ENCODE peak calls at places on chromosomes 6 and 20, in seven cellular contexts. H, G, T, F, N, B and O are unnamed samples.

GRCh38 chr6:138824482-138825134 is 28.7 kb downstream of the ECT2L start:
- DNase-seq in H (no peak), G (no peak), T (peak), F (no peak), N (no peak), B (no peak), O (no peak)

GRCh38 chr6:91562955-91563354 is 976.1 kb upstream of the MAP3K7 start:
- DNase-seq in H (no peak), G (no peak), T (no peak), F (no peak), N (no peak), B (no peak), O (no peak)

GRCh38 chr20:19936801-19937583 is 80.2 kb upstream of the NAA20 start:
- DNase-seq in H (no peak), G (no peak), T (peak), F (no peak), N (no peak), B (peak), O (no peak)

GRCh38 chr20:31881945-31882344 is 11.5 kb downstream of the TTLL9 start:
- DNase-seq in H (no peak), G (no peak), T (no peak), F (no peak), N (no peak), B (no peak), O (no peak)

GRCh38 chr20:63553251-63553932 is 567 bp upstream of the FNDC11 start:
- DNase-seq in H (peak), G (peak), T (peak), F (peak), N (peak), B (peak), O (no peak)

GRCh38 chr20:57743450-57744095 is 33.8 kb upstream of the PMEPA1 start:
- DNase-seq in H (no peak), G (no peak), T (no peak), F (no peak), N (no peak), B (no peak), O (no peak)

GRCh38 chr6:21898107-21898796 is 304.7 kb downstream of the SOX4 start:
- DNase-seq in H (no peak), G (no peak), T (no peak), F (peak), N (no peak), B (no peak), O (no peak)

GRCh38 chr6:87118054-87118453 is 23.1 kb upstream of the CGA start:
- DNase-seq in H (no peak), G (no peak), T (no peak), F (no peak), N (no peak), B (no peak), O (no peak)

GRCh38 chr20:32329817-32330554 is 28.1 kb upstream of the ASXL1 start:
- DNase-seq in H (no peak), G (no peak), T (no peak), F (no peak), N (no peak), B (no peak), O (no peak)

GRCh38 chr6:137210903-137211302 is 8.3 kb downstream of the IFNGR1 start:
- DNase-seq in H (no peak), G (no peak), T (peak), F (no peak), N (peak), B (no peak), O (no peak)

GRCh38 chr6:134287863-134288537 is 29.9 kb downstream of the SGK1 start:
- DNase-seq in H (no peak), G (no peak), T (peak), F (peak), N (no peak), B (peak), O (no peak)

GRCh38 chr20:2299301-2299700 is 3.5 kb downstream of the TGM3 start:
- DNase-seq in H (peak), G (no peak), T (no peak), F (peak), N (no peak), B (no peak), O (peak)

GRCh38 chr20:54651252-54651651 is 175.9 kb downstream of the DOK5 start:
- DNase-seq in H (no peak), G (no peak), T (no peak), F (no peak), N (no peak), B (no peak), O (no peak)

GRCh38 chr20:40687384-40688128 is 1.5 kb downstream of the MAFB start:
- DNase-seq in H (peak), G (no peak), T (peak), F (peak), N (peak), B (no peak), O (no peak)

GRCh38 chr6:123380257-123380656 is 256.5 kb downstream of the TRDN start:
- DNase-seq in H (no peak), G (no peak), T (peak), F (peak), N (peak), B (peak), O (no peak)

GRCh38 chr6:43078651-43079050 is 2.5 kb downstream of the PTK7 start:
- DNase-seq in H (no peak), G (no peak), T (no peak), F (peak), N (no peak), B (no peak), O (no peak)

GRCh38 chr6:27312950-27313271 is 838 bp upstream of the POM121L2 start:
- DNase-seq in H (no peak), G (no peak), T (no peak), F (no peak), N (no peak), B (no peak), O (no peak)

GRCh38 chr20:48932375-48932941 is 10.9 kb downstream of the ARFGEF2 start:
- DNase-seq in H (no peak), G (no peak), T (no peak), F (no peak), N (no peak), B (no peak), O (no peak)

GRCh38 chr20:2468581-2469407 is 1.8 kb downstream of the SNRPB start:
- DNase-seq in H (no peak), G (no peak), T (no peak), F (peak), N (peak), B (peak), O (no peak)

GRCh38 chr20:22438346-22438745 is 146.0 kb downstream of the FOXA2 start:
- DNase-seq in H (no peak), G (no peak), T (no peak), F (no peak), N (no peak), B (no peak), O (no peak)

GRCh38 chr20:22437354-22437753 is 147.0 kb downstream of the FOXA2 start:
- DNase-seq in H (no peak), G (no peak), T (no peak), F (no peak), N (no peak), B (no peak), O (no peak)

GRCh38 chr20:22442318-22442717 is 142.1 kb downstream of the FOXA2 start:
- DNase-seq in H (no peak), G (no peak), T (no peak), F (no peak), N (no peak), B (no peak), O (no peak)

GRCh38 chr20:22438926-22439325 is 145.4 kb downstream of the FOXA2 start:
- DNase-seq in H (no peak), G (no peak), T (no peak), F (no peak), N (no peak), B (peak), O (no peak)
- TF ChIP-seq CTCF in H (no peak), G (no peak), T (no peak), F (peak), N (peak), B (peak), O (no peak)

GRCh38 chr6:104381907-104382306 is 477.8 kb downstream of the HACE1 start:
- DNase-seq in H (no peak), G (no peak), T (no peak), F (no peak), N (no peak), B (no peak), O (no peak)
- TF ChIP-seq CTCF in H (no peak), G (no peak), T (no peak), F (no peak), N (no peak), B (no peak), O (no peak)

DNA sequence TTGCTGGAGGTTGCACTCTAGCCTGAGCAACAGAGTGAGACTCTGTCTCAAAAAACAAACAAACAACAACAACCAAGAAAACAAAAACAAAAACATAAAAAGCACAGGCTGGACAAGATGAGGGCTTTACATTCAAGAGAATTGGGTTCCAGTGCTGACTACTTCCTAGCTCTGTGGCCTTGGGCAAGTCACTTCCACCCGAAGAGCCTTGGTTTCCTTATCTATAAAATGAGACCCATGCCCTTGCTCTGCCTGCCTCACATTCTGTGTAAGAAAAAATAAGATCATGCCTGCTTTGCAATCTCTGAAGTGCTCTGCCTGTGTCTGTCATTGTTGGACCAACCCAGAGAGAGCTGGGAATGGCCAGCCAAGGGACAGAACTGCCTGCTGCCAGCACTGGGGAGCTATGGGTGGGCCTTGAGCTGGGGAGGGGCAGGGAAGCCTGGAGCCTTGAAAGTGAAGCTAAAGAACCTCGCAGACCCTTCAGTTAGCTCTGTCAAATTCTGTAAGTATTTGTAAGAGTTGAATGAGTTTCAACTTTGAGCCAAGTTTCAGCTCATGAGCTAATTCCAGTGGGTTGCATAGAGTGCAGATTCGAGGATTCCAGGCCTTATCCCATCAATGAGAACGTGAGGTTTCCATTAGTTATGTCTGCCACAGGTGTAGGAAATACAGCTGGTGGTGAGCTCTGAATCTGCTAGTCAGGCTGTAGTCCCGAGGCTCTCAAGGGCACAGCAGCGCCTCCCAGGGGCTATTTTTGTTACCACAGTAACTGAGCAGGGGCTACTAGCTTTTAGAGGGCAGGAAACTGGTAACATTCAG is 93.2 kb downstream of the DLGAP4 start:
- DNase-seq in H (no peak), G (peak), T (peak), F (peak), N (no peak), B (peak), O (no peak)
- TF ChIP-seq CTCF in H (no peak), G (peak), T (peak), F (peak), N (no peak), B (peak), O (peak)

DNA sequence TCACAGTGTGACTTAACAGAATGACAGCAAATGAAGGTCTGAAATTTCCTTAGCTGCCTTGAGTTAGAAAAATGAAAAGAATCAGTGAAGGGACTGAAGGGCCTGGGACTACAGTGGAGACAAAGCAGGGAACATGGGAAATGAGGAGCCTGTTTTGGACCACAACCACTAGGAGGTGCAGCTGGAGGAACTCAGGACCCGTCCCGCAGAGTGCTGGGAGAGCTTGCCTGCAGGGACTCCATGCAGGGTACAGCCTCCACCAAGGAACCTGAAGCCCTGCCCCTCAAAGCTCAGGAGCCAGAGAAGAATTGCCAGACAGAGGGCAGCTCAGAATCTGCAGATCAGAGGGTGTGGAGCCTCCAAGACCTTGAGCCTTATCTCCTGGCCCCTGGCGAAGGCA is 50.7 kb downstream of the LRFN2 start:
- DNase-seq in H (no peak), G (no peak), T (no peak), F (no peak), N (no peak), B (no peak), O (no peak)
- TF ChIP-seq CTCF in H (no peak), G (no peak), T (no peak), F (no peak), N (no peak), B (no peak), O (peak)